ENCODE peak calls at places on chromosomes 6 and 20, in six cellular contexts. L is RCC 7860, C is NCI-H1694, B is GM04504, W is T-helper 17 cell, H is testis. U is an unnamed sample.

GRCh38 chr20:8722277-8722928 is 346.5 kb upstream of the PLCB4 start:
- DNase-seq in L (peak), C (peak), B (peak), W (no peak), H (peak), U (peak)

GRCh38 chr20:44442298-44443070 is 33.2 kb upstream of the TTPAL start:
- DNase-seq in L (no peak), C (no peak), B (no peak), W (no peak), H (peak), U (no peak)

GRCh38 chr20:24297928-24298327 is 171.5 kb upstream of the SYNDIG1 start:
- DNase-seq in L (no peak), C (peak), B (no peak), W (no peak), H (no peak), U (no peak)

GRCh38 chr6:38262041-38262440 is 377.7 kb downstream of the BTBD9 start:
- DNase-seq in L (peak), C (no peak), B (peak), W (no peak), H (no peak), U (no peak)

GRCh38 chr6:95572098-95572497 is 5.2 kb upstream of the MANEA start:
- DNase-seq in L (no peak), C (no peak), B (no peak), W (no peak), H (no peak), U (no peak)

GRCh38 chr6:44092312-44092884 is 34.9 kb downstream of the MRPL14 start:
- DNase-seq in L (no peak), C (no peak), B (no peak), W (no peak), H (no peak), U (no peak)

GRCh38 chr6:138555294-138555988 is 56.1 kb upstream of the NHSL1 start:
- DNase-seq in L (peak), C (no peak), B (no peak), W (no peak), H (no peak), U (no peak)

GRCh38 chr6:138240476-138241245 is 22.4 kb upstream of the PBOV1 start:
- DNase-seq in L (no peak), C (peak), B (no peak), W (no peak), H (no peak), U (no peak)

GRCh38 chr6:97198181-97198580 is 84.8 kb downstream of the MMS22L start:
- DNase-seq in L (no peak), C (no peak), B (no peak), W (no peak), H (no peak), U (no peak)

GRCh38 chr6:89866024-89866678 is 28.1 kb upstream of the GJA10 start:
- DNase-seq in L (no peak), C (no peak), B (no peak), W (no peak), H (no peak), U (no peak)

GRCh38 chr20:44247131-44247571 is at the start of gene GDAP1L1:
- DNase-seq in L (no peak), C (no peak), B (no peak), W (no peak), H (no peak), U (no peak)

GRCh38 chr6:11218827-11219826 is 13.3 kb downstream of the NEDD9 start:
- DNase-seq in L (no peak), C (no peak), B (no peak), W (no peak), H (peak), U (no peak)

GRCh38 chr6:99434702-99435530 is 9.8 kb upstream of the PNISR start:
- DNase-seq in L (no peak), C (peak), B (no peak), W (no peak), H (no peak), U (no peak)

U was measured in SW 1271.